ENCODE peak calls at places on chromosome 18, in five cellular contexts. C is MCF 10A; P is activated CD4-positive, alpha-beta T cell treated with anti-CD3 and anti-CD28 coated beads, Interleukin-2, amount 10 ng/mL, durations not matched to agents 7 days and 5 days; N is ovary; O is CD4-positive, alpha-beta memory T cell. I is an unnamed sample.

GRCh38 chr18:5173646-5174045 is 23.4 kb downstream of the AKAIN1 start:
- DNase-seq in N (no peak), C (no peak), P (no peak), O (no peak), I (no peak)

GRCh38 chr18:79383388-79384056 is 12.2 kb upstream of the NFATC1 start:
- DNase-seq in N (no peak), P (no peak), O (no peak), C (no peak), I (no peak)

GRCh38 chr18:23646282-23646681 is 16.4 kb downstream of the ANKRD29 start:
- DNase-seq in P (no peak), N (no peak), C (no peak), O (no peak), I (no peak)

GRCh38 chr18:76977108-76977621 is 154.8 kb downstream of the ZNF236 start:
- DNase-seq in P (no peak), O (no peak), C (no peak), N (peak; percentile 47), I (no peak)

GRCh38 chr18:45567123-45567522 is 48.2 kb upstream of the SLC14A2 start:
- DNase-seq in C (no peak), O (no peak), N (no peak), P (no peak), I (no peak)

GRCh38 chr18:9969247-9969646 is 55.4 kb downstream of the VAPA start:
- DNase-seq in N (no peak), C (no peak), O (no peak), P (no peak), I (no peak)

GRCh38 chr18:63831080-63831788 is 56.0 kb downstream of the SERPINB7 start:
- DNase-seq in O (no peak), C (peak; percentile 47), N (no peak), P (no peak), I (peak; percentile 93)

GRCh38 chr18:77146249-77147080 is 13.9 kb upstream of the MBP start:
- DNase-seq in P (no peak), O (no peak), N (no peak), C (no peak), I (peak; percentile 44)

GRCh38 chr18:10296491-10296890 is 157.9 kb upstream of the APCDD1 start:
- DNase-seq in N (no peak), O (no peak), C (peak; percentile 39), P (no peak), I (peak; percentile 13)

GRCh38 chr18:23494992-23495391 is 8.3 kb upstream of the RMC1 start:
- DNase-seq in O (no peak), C (peak; percentile 47), P (no peak), N (no peak), I (no peak)

GRCh38 chr18:31217455-31217854 is 54.8 kb upstream of the DSC1 start:
- DNase-seq in P (no peak), C (no peak), N (no peak), O (no peak), I (no peak)

GRCh38 chr18:42268793-42269192 is 313.8 kb downstream of the PIK3C3 start:
- DNase-seq in C (no peak), N (no peak), P (no peak), O (no peak), I (no peak)

GRCh38 chr18:58842978-58843661 is 21.6 kb upstream of the ZNF532 start:
- DNase-seq in N (peak; percentile 45), P (no peak), O (no peak), C (no peak), I (no peak)

GRCh38 chr18:59874166-59874565 is 25.6 kb upstream of the PMAIP1 start:
- DNase-seq in C (peak; percentile 62), P (no peak), O (no peak), N (no peak), I (peak; percentile 83)

GRCh38 chr18:55552498-55553189 is 35.3 kb downstream of the TCF4 start:
- DNase-seq in C (no peak), P (no peak), O (no peak), N (no peak), I (no peak)

GRCh38 chr18:66752733-66753132 is 148.8 kb upstream of the CDH19 start:
- DNase-seq in P (no peak), O (no peak), N (no peak), C (peak; percentile 12), I (no peak)

GRCh38 chr18:59272971-59273935 is at the start of gene RAX:
- DNase-seq in C (no peak), P (no peak), N (no peak), O (no peak), I (peak; percentile 21)

GRCh38 chr18:67104700-67105284 is 411.7 kb downstream of the DSEL start:
- DNase-seq in O (no peak), C (peak; percentile 76), P (peak; percentile 46), N (peak; percentile 28), I (peak; percentile 60)

GRCh38 chr18:34023471-34023870 is 201.2 kb downstream of the NOL4 start:
- DNase-seq in P (no peak), O (no peak), N (no peak), C (peak; percentile 3), I (peak; percentile 51)

GRCh38 chr18:79515331-79515730 is 119.6 kb downstream of the NFATC1 start:
- DNase-seq in N (no peak), O (no peak), P (peak; percentile 3), C (no peak), I (no peak)

GRCh38 chr18:31101148-31102019 is 837 bp downstream of the DSC2 start:
- DNase-seq in N (peak; percentile 82), C (peak; percentile 53), O (no peak), P (no peak), I (peak; percentile 32)

GRCh38 chr18:52844323-52844722 is 504.3 kb downstream of the DCC start:
- DNase-seq in P (no peak), C (peak; percentile 5), O (no peak), N (no peak), I (peak; percentile 34)

GRCh38 chr18:45688113-45688512 is 35.9 kb upstream of the SLC14A1 start:
- DNase-seq in O (peak; percentile 39), N (no peak), C (no peak), P (no peak), I (no peak)

GRCh38 chr18:13629841-13630747 is 96.3 kb downstream of the FAM210A start:
- DNase-seq in O (no peak), P (peak; percentile 63), C (peak; percentile 63), N (no peak), I (peak; percentile 55)

GRCh38 chr18:59448546-59448945 is 89.5 kb upstream of the LMAN1 start:
- DNase-seq in N (no peak), P (no peak), O (no peak), C (no peak), I (no peak)

GRCh38 chr18:78875268-78875997 is 104.2 kb upstream of the SALL3 start:
- DNase-seq in O (no peak), N (no peak), C (peak; percentile 27), P (peak; percentile 50), I (peak; percentile 12)

GRCh38 chr18:40841473-40841872 is 1113.6 kb upstream of the PIK3C3 start:
- DNase-seq in O (no peak), P (no peak), C (peak; percentile 56), N (no peak), I (peak; percentile 45)

GRCh38 chr18:2905802-2906521 is 59.2 kb downstream of the EMILIN2 start:
- DNase-seq in P (peak; percentile 49), C (no peak), O (peak; percentile 46), N (peak; percentile 87), I (no peak)

GRCh38 chr18:35376742-35377695 is at the start of gene ZNF396:
- DNase-seq in C (peak; percentile 52), N (peak; percentile 84), O (peak; percentile 75), P (peak; percentile 71), I (no peak)

GRCh38 chr18:136433-136832 is 21.9 kb upstream of the USP14 start:
- DNase-seq in P (peak; percentile 52), O (peak; percentile 60), N (no peak), C (no peak), I (peak; percentile 47)

GRCh38 chr18:56469582-56469981 is 168.8 kb downstream of the TXNL1 start:
- DNase-seq in O (no peak), N (no peak), P (no peak), C (no peak), I (peak; percentile 36)

GRCh38 chr18:73283032-73283431 is 415.2 kb upstream of the NETO1 start:
- DNase-seq in C (peak; percentile 41), P (no peak), N (no peak), O (no peak), I (peak; percentile 69)

GRCh38 chr18:13800505-13801259 is 23.3 kb upstream of the MC5R start:
- DNase-seq in P (peak; percentile 49), C (peak; percentile 52), N (peak; percentile 55), O (no peak), I (peak; percentile 64)

GRCh38 chr18:48806551-48807261 is 144.1 kb downstream of the SMAD7 start:
- DNase-seq in N (peak; percentile 36), P (peak; percentile 50), O (peak; percentile 75), C (peak; percentile 48), I (peak; percentile 30)

GRCh38 chr18:11981383-11981632 is at the start of gene IMPA2:
- DNase-seq in P (no peak), C (no peak), O (no peak), N (no peak), I (no peak)

GRCh38 chr18:55779711-55780590 is 192.0 kb upstream of the TCF4 start:
- DNase-seq in N (peak; percentile 71), P (no peak), O (no peak), C (no peak), I (no peak)

I was measured in HT1080.